ENCODE peak calls at places on chromosome 5, in seven cellular contexts. One of them, this sample, is unnamed.

GRCh38 chr5:93378073-93378472 is 202.9 kb downstream of the NR2F1-AS1 start:
- DNase-seq in body of pancreas: no peak
- DNase-seq in tibial nerve: no peak
- DNase-seq in psoas muscle: no peak
- DNase-seq in astrocyte of the spinal cord: peak
- DNase-seq in neural crest cell: no peak
- DNase-seq in sigmoid colon: no peak
- DNase-seq in this sample: peak

GRCh38 chr5:140725799-140726471 is 25.7 kb downstream of the ZMAT2 start:
- DNase-seq in body of pancreas: peak
- DNase-seq in tibial nerve: peak
- DNase-seq in psoas muscle: peak
- DNase-seq in astrocyte of the spinal cord: peak
- DNase-seq in neural crest cell: peak
- DNase-seq in sigmoid colon: peak
- DNase-seq in this sample: peak

GRCh38 chr5:169765176-169765575 is 128.1 kb downstream of the DOCK2 start:
- DNase-seq in body of pancreas: no peak
- DNase-seq in tibial nerve: no peak
- DNase-seq in psoas muscle: no peak
- DNase-seq in astrocyte of the spinal cord: no peak
- DNase-seq in neural crest cell: no peak
- DNase-seq in sigmoid colon: no peak
- DNase-seq in this sample: peak

GRCh38 chr5:93585054-93585751 is 2.2 kb downstream of the NR2F1 start:
- DNase-seq in body of pancreas: peak
- DNase-seq in tibial nerve: no peak
- DNase-seq in psoas muscle: peak
- DNase-seq in astrocyte of the spinal cord: peak
- DNase-seq in neural crest cell: no peak
- DNase-seq in sigmoid colon: peak
- DNase-seq in this sample: peak

GRCh38 chr5:179607449-179607931 is 16.0 kb downstream of the HNRNPH1 start:
- DNase-seq in body of pancreas: peak
- DNase-seq in tibial nerve: no peak
- DNase-seq in psoas muscle: peak
- DNase-seq in astrocyte of the spinal cord: no peak
- DNase-seq in neural crest cell: no peak
- DNase-seq in sigmoid colon: peak
- DNase-seq in this sample: no peak

GRCh38 chr5:40681351-40682311 is 1.9 kb downstream of the PTGER4 start:
- DNase-seq in body of pancreas: peak
- DNase-seq in tibial nerve: no peak
- DNase-seq in psoas muscle: peak
- DNase-seq in astrocyte of the spinal cord: peak
- DNase-seq in neural crest cell: peak
- DNase-seq in sigmoid colon: peak
- DNase-seq in this sample: no peak

GRCh38 chr5:145493435-145493834 is 341.7 kb downstream of the PRELID2 start:
- DNase-seq in body of pancreas: no peak
- DNase-seq in tibial nerve: no peak
- DNase-seq in psoas muscle: no peak
- DNase-seq in astrocyte of the spinal cord: no peak
- DNase-seq in neural crest cell: no peak
- DNase-seq in sigmoid colon: no peak
- DNase-seq in this sample: peak

GRCh38 chr5:82265052-82265451 is 13.1 kb downstream of the RPS23 start:
- DNase-seq in body of pancreas: no peak
- DNase-seq in tibial nerve: no peak
- DNase-seq in psoas muscle: no peak
- DNase-seq in astrocyte of the spinal cord: no peak
- DNase-seq in neural crest cell: no peak
- DNase-seq in sigmoid colon: no peak
- DNase-seq in this sample: no peak

GRCh38 chr5:93676707-93677106 is 64.7 kb downstream of the POU5F2 start:
- DNase-seq in body of pancreas: no peak
- DNase-seq in tibial nerve: no peak
- DNase-seq in psoas muscle: no peak
- DNase-seq in astrocyte of the spinal cord: no peak
- DNase-seq in neural crest cell: no peak
- DNase-seq in sigmoid colon: no peak
- DNase-seq in this sample: no peak

GRCh38 chr5:79143684-79144379 is 32.2 kb downstream of the BHMT start:
- DNase-seq in body of pancreas: peak
- DNase-seq in tibial nerve: no peak
- DNase-seq in psoas muscle: no peak
- DNase-seq in astrocyte of the spinal cord: peak
- DNase-seq in neural crest cell: no peak
- DNase-seq in sigmoid colon: no peak
- DNase-seq in this sample: peak

GRCh38 chr5:34039398-34040157 is 3.4 kb downstream of the C1QTNF3 start:
- DNase-seq in body of pancreas: no peak
- DNase-seq in tibial nerve: no peak
- DNase-seq in psoas muscle: no peak
- DNase-seq in astrocyte of the spinal cord: no peak
- DNase-seq in neural crest cell: no peak
- DNase-seq in sigmoid colon: no peak
- DNase-seq in this sample: no peak

GRCh38 chr5:132901730-132902129 is 28.3 kb downstream of the LEAP2 start:
- DNase-seq in body of pancreas: no peak
- DNase-seq in tibial nerve: no peak
- DNase-seq in psoas muscle: no peak
- DNase-seq in astrocyte of the spinal cord: no peak
- DNase-seq in neural crest cell: no peak
- DNase-seq in sigmoid colon: no peak
- DNase-seq in this sample: no peak

GRCh38 chr5:132901036-132901435 is 27.6 kb downstream of the LEAP2 start:
- DNase-seq in body of pancreas: no peak
- DNase-seq in tibial nerve: no peak
- DNase-seq in psoas muscle: no peak
- DNase-seq in astrocyte of the spinal cord: no peak
- DNase-seq in neural crest cell: no peak
- DNase-seq in sigmoid colon: no peak
- DNase-seq in this sample: no peak

GRCh38 chr5:132909702-132910101 is 36.2 kb downstream of the LEAP2 start:
- DNase-seq in body of pancreas: no peak
- DNase-seq in tibial nerve: no peak
- DNase-seq in psoas muscle: no peak
- DNase-seq in astrocyte of the spinal cord: no peak
- DNase-seq in neural crest cell: no peak
- DNase-seq in sigmoid colon: no peak
- DNase-seq in this sample: no peak

GRCh38 chr5:132907161-132907560 is 33.7 kb downstream of the LEAP2 start:
- DNase-seq in body of pancreas: no peak
- DNase-seq in tibial nerve: no peak
- DNase-seq in psoas muscle: no peak
- DNase-seq in astrocyte of the spinal cord: no peak
- DNase-seq in neural crest cell: no peak
- DNase-seq in sigmoid colon: no peak
- DNase-seq in this sample: no peak

DNA sequence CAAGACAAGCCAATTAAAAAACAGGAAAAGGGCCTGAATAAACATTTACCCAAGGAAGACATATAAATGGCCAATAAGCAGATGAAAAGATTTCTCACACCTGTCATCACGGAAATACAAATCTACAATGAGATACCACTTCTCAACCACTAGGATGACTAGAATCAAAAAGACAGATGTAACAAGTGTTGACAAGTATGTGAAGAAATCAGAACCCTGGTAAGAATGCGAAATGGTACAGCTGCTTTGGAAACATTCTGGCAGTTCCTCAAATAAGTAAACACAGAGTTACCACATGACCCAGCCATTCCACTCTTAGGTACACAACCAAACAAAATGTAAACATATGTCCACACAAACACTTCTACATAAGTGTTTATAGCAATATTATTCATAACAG is 32.5 kb downstream of the LEAP2 start:
- DNase-seq in body of pancreas: peak
- DNase-seq in tibial nerve: no peak
- DNase-seq in psoas muscle: no peak
- DNase-seq in astrocyte of the spinal cord: no peak
- DNase-seq in neural crest cell: no peak
- DNase-seq in sigmoid colon: no peak
- DNase-seq in this sample: peak
- TF ChIP-seq CTCF in body of pancreas: no peak
- TF ChIP-seq CTCF in tibial nerve: no peak
- TF ChIP-seq CTCF in psoas muscle: peak
- TF ChIP-seq CTCF in astrocyte of the spinal cord: no peak
- TF ChIP-seq CTCF in neural crest cell: peak
- TF ChIP-seq CTCF in sigmoid colon: no peak
- TF ChIP-seq CTCF in this sample: no peak

GRCh38 chr5:144139586-144139985 is 30.9 kb downstream of the YIPF5 start:
- DNase-seq in body of pancreas: no peak
- DNase-seq in tibial nerve: peak
- DNase-seq in psoas muscle: no peak
- DNase-seq in astrocyte of the spinal cord: peak
- DNase-seq in neural crest cell: no peak
- DNase-seq in sigmoid colon: no peak
- DNase-seq in this sample: no peak
- TF ChIP-seq CTCF in body of pancreas: no peak
- TF ChIP-seq CTCF in tibial nerve: no peak
- TF ChIP-seq CTCF in psoas muscle: no peak
- TF ChIP-seq CTCF in astrocyte of the spinal cord: peak
- TF ChIP-seq CTCF in neural crest cell: no peak
- TF ChIP-seq CTCF in sigmoid colon: no peak
- TF ChIP-seq CTCF in this sample: no peak

GRCh38 chr5:54743997-54744788 is 226.6 kb downstream of the SNX18 start:
- DNase-seq in body of pancreas: peak
- DNase-seq in tibial nerve: peak
- DNase-seq in psoas muscle: no peak
- DNase-seq in astrocyte of the spinal cord: peak
- DNase-seq in neural crest cell: no peak
- DNase-seq in sigmoid colon: no peak
- DNase-seq in this sample: peak

GRCh38 chr5:54740141-54740540 is 222.6 kb downstream of the SNX18 start:
- DNase-seq in body of pancreas: no peak
- DNase-seq in tibial nerve: no peak
- DNase-seq in psoas muscle: no peak
- DNase-seq in astrocyte of the spinal cord: no peak
- DNase-seq in neural crest cell: no peak
- DNase-seq in sigmoid colon: no peak
- DNase-seq in this sample: no peak

GRCh38 chr5:54741711-54742110 is 224.2 kb downstream of the SNX18 start:
- DNase-seq in body of pancreas: no peak
- DNase-seq in tibial nerve: no peak
- DNase-seq in psoas muscle: no peak
- DNase-seq in astrocyte of the spinal cord: no peak
- DNase-seq in neural crest cell: no peak
- DNase-seq in sigmoid colon: no peak
- DNase-seq in this sample: no peak

GRCh38 chr5:54743581-54743980 is 226.0 kb downstream of the SNX18 start:
- DNase-seq in body of pancreas: no peak
- DNase-seq in tibial nerve: no peak
- DNase-seq in psoas muscle: no peak
- DNase-seq in astrocyte of the spinal cord: no peak
- DNase-seq in neural crest cell: no peak
- DNase-seq in sigmoid colon: no peak
- DNase-seq in this sample: no peak

GRCh38 chr5:54742417-54742889 is 224.9 kb downstream of the SNX18 start:
- DNase-seq in body of pancreas: peak
- DNase-seq in tibial nerve: no peak
- DNase-seq in psoas muscle: no peak
- DNase-seq in astrocyte of the spinal cord: peak
- DNase-seq in neural crest cell: no peak
- DNase-seq in sigmoid colon: no peak
- DNase-seq in this sample: peak
- TF ChIP-seq CTCF in body of pancreas: no peak
- TF ChIP-seq CTCF in tibial nerve: no peak
- TF ChIP-seq CTCF in psoas muscle: no peak
- TF ChIP-seq CTCF in astrocyte of the spinal cord: peak
- TF ChIP-seq CTCF in neural crest cell: no peak
- TF ChIP-seq CTCF in sigmoid colon: no peak
- TF ChIP-seq CTCF in this sample: no peak

GRCh38 chr5:134004626-134005414 is at the start of gene VDAC1:
- DNase-seq in body of pancreas: peak
- DNase-seq in tibial nerve: peak
- DNase-seq in psoas muscle: peak
- DNase-seq in astrocyte of the spinal cord: peak
- DNase-seq in neural crest cell: peak
- DNase-seq in sigmoid colon: peak
- DNase-seq in this sample: peak
- TF ChIP-seq CTCF in body of pancreas: no peak
- TF ChIP-seq CTCF in tibial nerve: peak
- TF ChIP-seq CTCF in psoas muscle: no peak
- TF ChIP-seq CTCF in astrocyte of the spinal cord: no peak
- TF ChIP-seq CTCF in neural crest cell: no peak
- TF ChIP-seq CTCF in sigmoid colon: no peak
- TF ChIP-seq CTCF in this sample: no peak

GRCh38 chr5:67111779-67112178 is 84.8 kb downstream of the CD180 start:
- DNase-seq in body of pancreas: no peak
- DNase-seq in tibial nerve: no peak
- DNase-seq in psoas muscle: no peak
- DNase-seq in astrocyte of the spinal cord: no peak
- DNase-seq in neural crest cell: no peak
- DNase-seq in sigmoid colon: no peak
- DNase-seq in this sample: no peak
- TF ChIP-seq CTCF in body of pancreas: no peak
- TF ChIP-seq CTCF in tibial nerve: no peak
- TF ChIP-seq CTCF in psoas muscle: no peak
- TF ChIP-seq CTCF in astrocyte of the spinal cord: no peak
- TF ChIP-seq CTCF in neural crest cell: no peak
- TF ChIP-seq CTCF in sigmoid colon: no peak
- TF ChIP-seq CTCF in this sample: no peak

GRCh38 chr5:119315516-119315949 is 40.3 kb upstream of the TNFAIP8 start:
- DNase-seq in body of pancreas: peak
- DNase-seq in tibial nerve: peak
- DNase-seq in psoas muscle: no peak
- DNase-seq in astrocyte of the spinal cord: no peak
- DNase-seq in neural crest cell: no peak
- DNase-seq in sigmoid colon: no peak
- DNase-seq in this sample: peak
- TF ChIP-seq CTCF in body of pancreas: no peak
- TF ChIP-seq CTCF in tibial nerve: peak
- TF ChIP-seq CTCF in psoas muscle: no peak
- TF ChIP-seq CTCF in astrocyte of the spinal cord: peak
- TF ChIP-seq CTCF in neural crest cell: no peak
- TF ChIP-seq CTCF in sigmoid colon: no peak
- TF ChIP-seq CTCF in this sample: peak

GRCh38 chr5:3734621-3735020 is 139.0 kb downstream of the IRX1 start:
- DNase-seq in body of pancreas: no peak
- DNase-seq in tibial nerve: no peak
- DNase-seq in psoas muscle: no peak
- DNase-seq in astrocyte of the spinal cord: no peak
- DNase-seq in neural crest cell: no peak
- DNase-seq in sigmoid colon: no peak
- DNase-seq in this sample: no peak
- TF ChIP-seq CTCF in body of pancreas: no peak
- TF ChIP-seq CTCF in tibial nerve: no peak
- TF ChIP-seq CTCF in psoas muscle: no peak
- TF ChIP-seq CTCF in astrocyte of the spinal cord: no peak
- TF ChIP-seq CTCF in neural crest cell: no peak
- TF ChIP-seq CTCF in sigmoid colon: no peak
- TF ChIP-seq CTCF in this sample: no peak

DNA sequence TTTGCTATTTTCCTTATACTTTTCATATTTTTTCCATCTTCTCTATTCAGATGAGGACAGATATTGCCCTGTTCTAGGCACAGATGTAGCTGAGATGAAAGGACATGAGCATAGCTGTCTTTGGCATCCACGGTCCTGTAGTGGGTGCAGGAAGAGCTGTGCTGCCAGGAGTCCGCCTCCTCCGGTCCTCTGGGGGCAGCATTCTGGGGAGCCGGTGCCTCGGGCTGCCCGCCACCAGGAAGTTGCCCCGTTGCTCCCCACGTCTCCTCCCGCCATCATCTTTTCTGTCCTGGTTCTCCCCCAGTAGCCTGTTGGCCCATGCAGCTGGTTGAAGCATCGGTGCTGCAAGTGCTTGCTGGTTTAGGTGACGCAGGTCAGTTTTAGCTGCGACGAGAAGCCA is 170.0 kb upstream of the IRX4 start:
- DNase-seq in body of pancreas: no peak
- DNase-seq in tibial nerve: no peak
- DNase-seq in psoas muscle: no peak
- DNase-seq in astrocyte of the spinal cord: no peak
- DNase-seq in neural crest cell: no peak
- DNase-seq in sigmoid colon: no peak
- DNase-seq in this sample: no peak
- TF ChIP-seq CTCF in body of pancreas: no peak
- TF ChIP-seq CTCF in tibial nerve: no peak
- TF ChIP-seq CTCF in psoas muscle: no peak
- TF ChIP-seq CTCF in astrocyte of the spinal cord: no peak
- TF ChIP-seq CTCF in neural crest cell: no peak
- TF ChIP-seq CTCF in sigmoid colon: no peak
- TF ChIP-seq CTCF in this sample: no peak

This sample was measured in MCF 10A.